ENCODE peak calls at places on chromosome 21, in four cellular contexts. L, G, I and V are unnamed samples.

GRCh38 chr21:33124879-33125278 is 54.9 kb downstream of the OLIG1 start:
- DNase-seq in L (no peak), G (no peak), I (no peak), V (no peak)

GRCh38 chr21:44967082-44968047 is 27.5 kb downstream of the SLX9 start:
- DNase-seq in L (no peak), G (no peak), I (no peak), V (no peak)

GRCh38 chr21:26469789-26470188 is 103.3 kb downstream of the CYYR1 start:
- DNase-seq in L (no peak), G (peak), I (no peak), V (peak)

GRCh38 chr21:38743772-38744529 is 61.8 kb upstream of the ETS2 start:
- DNase-seq in L (no peak), G (no peak), I (no peak), V (no peak)

GRCh38 chr21:14617836-14618235 is 71.7 kb upstream of the SAMSN1 start:
- DNase-seq in L (no peak), G (peak), I (no peak), V (no peak)

GRCh38 chr21:33760641-33761103 is 118.4 kb downstream of the ITSN1 start:
- DNase-seq in L (no peak), G (peak), I (no peak), V (no peak)

GRCh38 chr21:35138665-35139381 is 89.7 kb upstream of the RUNX1 start:
- DNase-seq in L (no peak), G (no peak), I (no peak), V (no peak)

GRCh38 chr21:14589855-14590563 is 43.9 kb upstream of the SAMSN1 start:
- DNase-seq in L (no peak), G (no peak), I (no peak), V (no peak)

GRCh38 chr21:14687277-14687642 is 141.1 kb upstream of the SAMSN1 start:
- DNase-seq in L (no peak), G (no peak), I (no peak), V (no peak)

GRCh38 chr21:34730756-34731445 is 62.1 kb downstream of the CLIC6 start:
- DNase-seq in L (no peak), G (no peak), I (no peak), V (no peak)

GRCh38 chr21:31045841-31046240 is 7.6 kb upstream of the KRTAP19-8 start:
- DNase-seq in L (no peak), G (no peak), I (no peak), V (no peak)